ENCODE peak calls at places on chromosomes 13 and 19, in four cellular contexts. M is sigmoid colon, W is AG04450, F is left ventricle myocardium inferior. T is an unnamed sample.

GRCh38 chr13:80047406-80047805 is 293.5 kb downstream of the SPRY2 start:
- DNase-seq in M (no peak), W (peak), F (no peak), T (no peak)

GRCh38 chr19:31013391-31013975 is 335.8 kb downstream of the TSHZ3 start:
- DNase-seq in M (no peak), W (no peak), F (no peak), T (no peak)

GRCh38 chr13:105721056-105721455 is 814.4 kb downstream of the EFNB2 start:
- DNase-seq in M (no peak), W (no peak), F (no peak), T (no peak)

GRCh38 chr13:103788061-103788652 is 721.9 kb upstream of the SLC10A2 start:
- DNase-seq in M (no peak), W (no peak), F (peak), T (no peak)

GRCh38 chr19:37009871-37010270 is 68.4 kb upstream of the ZNF420 start:
- DNase-seq in M (no peak), W (no peak), F (no peak), T (no peak)

GRCh38 chr19:10797541-10798256 is 38.3 kb downstream of the TMED1 start:
- DNase-seq in M (no peak), W (no peak), F (no peak), T (no peak)

GRCh38 chr13:45769072-45769471 is 67.0 kb downstream of the CBY2 start:
- DNase-seq in M (no peak), W (no peak), F (no peak), T (no peak)

GRCh38 chr13:24541127-24541475 is 28.5 kb upstream of the PARP4 start:
- DNase-seq in M (no peak), W (no peak), F (no peak), T (no peak)

GRCh38 chr19:722553-723101 is 13.9 kb downstream of the PALM start:
- DNase-seq in M (no peak), W (no peak), F (peak), T (no peak)

GRCh38 chr19:6044056-6044805 is 66.1 kb downstream of the RFX2 start:
- DNase-seq in M (no peak), W (no peak), F (no peak), T (no peak)

GRCh38 chr13:65368832-65369231 is 1861.3 kb downstream of the PCDH9 start:
- DNase-seq in M (no peak), W (no peak), F (no peak), T (no peak)

GRCh38 chr13:48626077-48626449 is 27.7 kb upstream of the CYSLTR2 start:
- DNase-seq in M (no peak), W (no peak), F (no peak), T (no peak)

GRCh38 chr13:85503797-85504196 is 295.4 kb downstream of the SLITRK6 start:
- DNase-seq in M (no peak), W (no peak), F (no peak), T (no peak)

GRCh38 chr19:49832556-49832955 is 14.5 kb downstream of the MED25 start:
- DNase-seq in M (no peak), W (no peak), F (no peak), T (no peak)

GRCh38 chr13:93318538-93318937 is 91.9 kb downstream of the GPC6 start:
- DNase-seq in M (no peak), W (no peak), F (no peak), T (no peak)

GRCh38 chr19:32404939-32405430 is 585 bp upstream of the DPY19L3 start:
- DNase-seq in M (peak), W (no peak), F (peak), T (peak)

GRCh38 chr19:33510728-33511255 is 10.8 kb downstream of the PEPD start:
- DNase-seq in M (no peak), W (no peak), F (no peak), T (no peak)

GRCh38 chr13:113863511-113864302 is at the start of gene GAS6:
- DNase-seq in M (no peak), W (no peak), F (peak), T (no peak)
- H3K27ac ChIP-seq in M (peak), W (peak), F (peak), T (peak)

GRCh38 chr19:8501968-8502367 is 472 bp downstream of the PRAM1 start:
- DNase-seq in M (no peak), W (no peak), F (no peak), T (no peak)
- H3K27ac ChIP-seq in M (no peak), W (no peak), F (no peak), T (no peak)

GRCh38 chr13:71873418-71874276 is 6.6 kb upstream of the DACH1 start:
- DNase-seq in M (no peak), W (no peak), F (no peak), T (no peak)
- H3K27ac ChIP-seq in M (no peak), W (no peak), F (no peak), T (no peak)

GRCh38 chr13:40818926-40819325 is 29.5 kb downstream of the SLC25A15 start:
- DNase-seq in M (no peak), W (no peak), F (no peak), T (no peak)

GRCh38 chr13:40813662-40814454 is 24.4 kb downstream of the SLC25A15 start:
- DNase-seq in M (no peak), W (no peak), F (no peak), T (no peak)

GRCh38 chr13:40814803-40815202 is 25.4 kb downstream of the SLC25A15 start:
- DNase-seq in M (no peak), W (no peak), F (no peak), T (no peak)

DNA sequence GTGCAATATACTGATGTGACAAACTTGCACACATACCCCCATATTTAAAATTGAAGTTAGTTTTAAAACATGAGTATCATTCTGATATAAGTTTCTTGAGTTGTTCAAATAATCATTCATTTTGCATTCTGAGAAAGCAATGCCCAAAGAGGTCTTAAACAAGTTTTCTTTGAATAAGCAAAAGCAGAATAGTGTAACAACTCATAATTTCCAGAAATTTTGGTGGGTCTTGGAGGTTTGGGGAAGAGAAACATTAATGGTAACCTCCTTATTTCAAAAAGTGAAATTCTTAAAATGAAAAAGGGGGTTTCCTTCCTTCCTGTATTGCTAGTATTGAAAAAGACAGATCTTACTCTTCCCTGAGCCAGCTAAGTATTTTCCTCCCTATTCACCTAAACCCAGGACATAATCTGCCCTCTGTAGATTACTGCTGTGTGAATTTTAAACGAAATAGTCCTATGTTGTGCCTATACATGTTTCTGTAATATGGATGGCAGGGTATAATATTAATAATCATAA is 30.4 kb downstream of the SLC25A15 start:
- DNase-seq in M (no peak), W (no peak), F (no peak), T (no peak)
- H3K27ac ChIP-seq in M (no peak), W (no peak), F (no peak), T (no peak)

GRCh38 chr19:44592451-44592890 is 20.9 kb upstream of the IGSF23 start:
- DNase-seq in M (no peak), W (no peak), F (no peak), T (no peak)
- H3K27ac ChIP-seq in M (no peak), W (no peak), F (peak), T (no peak)

GRCh38 chr19:55526216-55527196 is 10.4 kb downstream of the SBK2 start:
- DNase-seq in M (no peak), W (no peak), F (peak), T (no peak)
- H3K27ac ChIP-seq in M (no peak), W (no peak), F (peak), T (no peak)

DNA sequence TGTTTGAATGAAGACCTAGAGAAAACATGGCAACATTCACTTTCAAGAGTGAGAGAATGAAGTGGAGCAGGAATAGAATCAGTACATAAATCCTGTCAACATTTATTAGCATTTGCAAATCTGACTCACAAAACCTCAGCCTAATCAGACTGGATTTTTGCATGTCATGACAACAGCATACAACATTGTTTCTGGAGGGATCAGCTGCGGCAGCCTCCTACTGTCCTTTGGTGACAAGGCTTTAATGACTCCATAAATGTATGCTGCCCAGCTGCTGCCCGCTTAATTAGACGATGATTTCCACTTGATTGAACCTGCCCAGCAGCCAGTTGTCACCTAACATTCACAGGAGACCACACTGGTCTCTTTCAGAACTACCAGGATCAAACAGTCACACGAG is 9.4 kb downstream of the EBPL start:
- DNase-seq in M (no peak), W (no peak), F (no peak), T (no peak)
- H3K27ac ChIP-seq in M (no peak), W (no peak), F (no peak), T (no peak)

GRCh38 chr19:41776700-41777099 is 19.7 kb upstream of the CEACAM3 start:
- DNase-seq in M (no peak), W (no peak), F (no peak), T (no peak)

GRCh38 chr19:41769608-41770007 is 14.3 kb downstream of the CEACAM6 start:
- DNase-seq in M (no peak), W (no peak), F (no peak), T (no peak)

GRCh38 chr19:41771410-41771809 is 16.1 kb downstream of the CEACAM6 start:
- DNase-seq in M (no peak), W (no peak), F (no peak), T (no peak)

DNA sequence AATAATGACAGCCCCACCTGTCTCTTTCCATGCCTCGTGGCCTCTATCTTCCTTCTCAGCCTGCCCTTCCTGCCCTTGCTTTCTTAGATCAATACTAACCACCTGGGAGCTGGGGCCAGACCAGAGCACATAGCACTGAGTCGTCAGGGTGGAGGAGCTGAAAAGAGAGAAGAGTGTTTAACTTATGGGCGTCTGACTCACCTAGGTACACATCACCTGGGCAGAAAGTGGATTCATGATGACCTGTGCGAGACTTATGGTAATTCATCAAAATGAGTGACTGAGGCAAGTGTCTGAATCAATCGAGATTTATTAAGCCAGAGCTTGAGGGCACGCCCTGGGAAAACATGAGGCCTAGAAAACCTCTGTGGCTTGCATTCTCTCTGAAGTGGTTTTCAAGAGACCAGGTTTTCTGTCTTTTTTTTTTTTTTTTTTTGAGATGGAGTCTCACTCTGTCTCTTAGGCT is 19.2 kb downstream of the CEACAM6 start:
- DNase-seq in M (no peak), W (no peak), F (no peak), T (no peak)
- H3K27ac ChIP-seq in M (no peak), W (no peak), F (no peak), T (no peak)

DNA sequence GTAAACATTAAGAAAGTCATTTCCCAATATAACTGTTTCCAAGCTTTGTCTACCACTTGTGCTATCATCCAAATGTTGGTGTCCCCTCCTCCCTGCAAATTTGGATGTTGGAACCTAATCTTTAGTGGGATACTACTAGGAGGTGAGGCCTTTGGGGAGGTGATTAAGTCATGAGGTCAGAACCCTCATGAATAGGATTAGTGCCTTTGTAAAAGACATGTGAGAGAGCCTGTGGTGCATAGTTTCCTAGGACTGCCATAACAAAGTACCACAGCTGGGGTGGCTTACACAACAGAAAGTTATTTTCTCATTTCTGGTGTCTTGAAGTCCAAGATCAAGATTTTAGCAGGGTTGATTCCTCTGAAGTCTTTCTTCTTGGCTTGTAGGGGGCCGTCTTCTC is 562.6 kb upstream of the ARGLU1 start:
- DNase-seq in M (no peak), W (no peak), F (no peak), T (no peak)
- H3K27ac ChIP-seq in M (no peak), W (no peak), F (no peak), T (no peak)

GRCh38 chr13:100356889-100357288 is 231.7 kb downstream of the GGACT start:
- DNase-seq in M (no peak), W (no peak), F (no peak), T (no peak)
- H3K27ac ChIP-seq in M (no peak), W (no peak), F (no peak), T (no peak)

T was measured in tibial artery.